ENCODE peak calls at places on chromosomes 12 and 14, in nine cellular contexts. A, Z, K, J, W, U, I, B and G are unnamed samples.

GRCh38 chr12:32455607-32456063 is 56.3 kb downstream of the FGD4 start:
- DNase-seq in A (no peak), Z (peak), K (peak), J (peak), W (peak), U (no peak), I (peak), B (peak), G (peak)

GRCh38 chr14:37865719-37866549 is 270.5 kb downstream of the TTC6 start:
- DNase-seq in A (no peak), Z (no peak), K (no peak), J (no peak), W (no peak), U (no peak), I (no peak), B (no peak), G (no peak)

GRCh38 chr12:91327136-91327535 is 144.5 kb upstream of the DCN start:
- DNase-seq in A (no peak), Z (no peak), K (no peak), J (no peak), W (no peak), U (no peak), I (no peak), B (no peak), G (no peak)

GRCh38 chr12:57130941-57131340 is 2.7 kb downstream of the LRP1 start:
- DNase-seq in A (no peak), Z (peak), K (no peak), J (no peak), W (no peak), U (no peak), I (no peak), B (no peak), G (no peak)

GRCh38 chr12:109239179-109239578 is 69.9 kb downstream of the FOXN4 start:
- DNase-seq in A (no peak), Z (no peak), K (no peak), J (no peak), W (no peak), U (no peak), I (no peak), B (no peak), G (no peak)

GRCh38 chr12:43957732-43958131 is 121.9 kb downstream of the TMEM117 start:
- DNase-seq in A (no peak), Z (no peak), K (peak), J (peak), W (peak), U (no peak), I (no peak), B (peak), G (peak)

GRCh38 chr12:30719060-30719459 is 23.4 kb upstream of the IPO8 start:
- DNase-seq in A (no peak), Z (no peak), K (no peak), J (peak), W (peak), U (no peak), I (peak), B (peak), G (peak)

GRCh38 chr12:120529641-120530314 is 820 bp upstream of the COQ5 start:
- DNase-seq in A (no peak), Z (peak), K (no peak), J (peak), W (no peak), U (no peak), I (no peak), B (peak), G (no peak)

GRCh38 chr14:93076755-93077154 is 39.0 kb downstream of the ITPK1 start:
- DNase-seq in A (no peak), Z (no peak), K (no peak), J (no peak), W (no peak), U (no peak), I (no peak), B (no peak), G (no peak)

GRCh38 chr12:79692860-79693605 is 2.3 kb upstream of the PAWR start:
- DNase-seq in A (no peak), Z (no peak), K (no peak), J (no peak), W (no peak), U (no peak), I (no peak), B (no peak), G (no peak)

GRCh38 chr14:50795909-50796308 is 35.1 kb downstream of the NIN start:
- DNase-seq in A (no peak), Z (no peak), K (no peak), J (no peak), W (no peak), U (no peak), I (no peak), B (no peak), G (no peak)

GRCh38 chr14:24630872-24631477 is 3.0 kb downstream of the GZMB start:
- DNase-seq in A (no peak), Z (no peak), K (no peak), J (no peak), W (no peak), U (no peak), I (no peak), B (no peak), G (no peak)

GRCh38 chr14:23118506-23119361 is at the start of gene CEBPE:
- DNase-seq in A (no peak), Z (no peak), K (no peak), J (no peak), W (no peak), U (no peak), I (no peak), B (no peak), G (no peak)